ENCODE peak calls at places on chromosomes 3 and 15, in four cellular contexts. C is heart left ventricle, Z is foreskin fibroblast, U is suprapubic skin. G is an unnamed sample.

GRCh38 chr15:101435761-101436160 is 53.7 kb downstream of the PCSK6 start:
- DNase-seq in C (no peak), Z (no peak), U (no peak), G (no peak)

GRCh38 chr3:40324621-40325020 is 15.1 kb downstream of the EIF1B start:
- DNase-seq in C (no peak), Z (no peak), U (no peak), G (no peak)

GRCh38 chr3:187401861-187402260 is 33.7 kb downstream of the RTP4 start:
- DNase-seq in C (no peak), Z (peak; percentile 25), U (no peak), G (no peak)

GRCh38 chr15:100879461-100880138 is at the start of gene ALDH1A3:
- DNase-seq in C (peak; percentile 40), Z (peak; percentile 55), U (no peak), G (no peak)

GRCh38 chr3:123809597-123809996 is 74.5 kb downstream of the MYLK start:
- DNase-seq in C (no peak), Z (no peak), U (no peak), G (peak; percentile 45)

GRCh38 chr3:31543375-31543774 is 10.7 kb downstream of the STT3B start:
- DNase-seq in C (no peak), Z (peak; percentile 41), U (no peak), G (no peak)

GRCh38 chr15:51782357-51782896 is 31.0 kb downstream of the TMOD2 start:
- DNase-seq in C (no peak), Z (no peak), U (no peak), G (no peak)

GRCh38 chr3:191358929-191359328 is 28.6 kb upstream of the UTS2B start:
- DNase-seq in C (no peak), Z (no peak), U (no peak), G (no peak)

GRCh38 chr15:52760562-52760961 is 29.6 kb downstream of the ONECUT1 start:
- DNase-seq in C (no peak), Z (no peak), U (no peak), G (no peak)

GRCh38 chr3:114214542-114215341 is 22.6 kb downstream of the ZNF80 start:
- DNase-seq in C (no peak), Z (no peak), U (no peak), G (no peak)

GRCh38 chr3:99319450-99319849 is 318.9 kb upstream of the COL8A1 start:
- DNase-seq in C (no peak), Z (no peak), U (no peak), G (peak; percentile 13)

GRCh38 chr3:28860307-28860706 is 420.6 kb upstream of the RBMS3 start:
- DNase-seq in C (peak; percentile 22), Z (peak; percentile 65), U (no peak), G (no peak)

GRCh38 chr15:80127911-80128310 is 24.9 kb upstream of the FAH start:
- DNase-seq in C (no peak), Z (no peak), U (no peak), G (peak; percentile 1)

GRCh38 chr3:48576647-48577046 is 13.1 kb upstream of the UCN2 start:
- DNase-seq in C (no peak), Z (no peak), U (no peak), G (no peak)

GRCh38 chr15:51343466-51343865 is 2.0 kb downstream of the GLDN start:
- DNase-seq in C (no peak), Z (no peak), U (no peak), G (no peak)

GRCh38 chr15:91357011-91357410 is 257.0 kb downstream of the SV2B start:
- DNase-seq in C (no peak), Z (no peak), U (no peak), G (no peak)

GRCh38 chr3:157532529-157533297 is 29.5 kb upstream of the VEPH1 start:
- DNase-seq in C (no peak), Z (peak; percentile 93), U (no peak), G (peak; percentile 85)

GRCh38 chr3:55555866-55556621 is 68.9 kb upstream of the WNT5A start:
- DNase-seq in C (no peak), Z (no peak), U (no peak), G (no peak)

GRCh38 chr3:72345237-72345878 is 502.9 kb downstream of the SHQ1 start:
- DNase-seq in C (no peak), Z (no peak), U (peak; percentile 52), G (peak; percentile 72)

GRCh38 chr3:129399895-129400357 is 28.5 kb downstream of the EFCAB12 start:
- DNase-seq in C (no peak), Z (no peak), U (no peak), G (peak; percentile 26)

GRCh38 chr15:85112997-85113396 is 131.3 kb downstream of the PDE8A start:
- DNase-seq in C (no peak), Z (no peak), U (no peak), G (no peak)

GRCh38 chr3:173529062-173529711 is 131.6 kb downstream of the NLGN1 start:
- DNase-seq in C (no peak), Z (peak; percentile 6), U (no peak), G (no peak)

DNA sequence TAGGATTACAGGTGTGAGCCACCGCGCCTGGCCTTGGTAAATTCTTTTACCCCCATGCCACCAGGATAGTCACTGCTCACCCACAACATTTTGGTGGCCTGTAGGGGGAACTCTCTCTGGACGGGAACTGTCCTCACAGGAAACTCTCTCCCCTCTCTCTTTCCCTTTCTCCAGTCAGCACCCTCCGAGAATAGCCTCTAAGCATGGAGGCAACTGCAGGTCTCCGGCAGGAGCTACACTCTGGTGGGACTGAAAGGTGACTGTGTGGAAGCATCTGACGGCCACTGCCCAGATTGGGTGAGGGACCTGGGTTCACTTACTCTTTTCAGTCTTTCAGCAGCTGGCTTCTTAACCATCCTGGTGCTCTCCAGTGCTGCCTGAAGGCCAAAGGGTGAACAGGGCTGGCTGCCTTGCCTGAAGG is 21.3 kb downstream of the TRANK1 start:
- DNase-seq in C (no peak), Z (no peak), U (no peak), G (no peak)
- TF ChIP-seq CTCF in C (peak; percentile 21), Z (no peak), U (no peak), G (no peak)

GRCh38 chr3:25836579-25836978 is 46.7 kb downstream of the OXSM start:
- DNase-seq in C (no peak), Z (no peak), U (no peak), G (no peak)

GRCh38 chr3:25826510-25826909 is 36.6 kb downstream of the OXSM start:
- DNase-seq in C (no peak), Z (no peak), U (no peak), G (no peak)

GRCh38 chr3:25834346-25834745 is 44.5 kb downstream of the OXSM start:
- DNase-seq in C (no peak), Z (no peak), U (no peak), G (no peak)

GRCh38 chr3:25830373-25831305 is 40.7 kb downstream of the OXSM start:
- DNase-seq in C (no peak), Z (no peak), U (no peak), G (no peak)

GRCh38 chr3:25831578-25831977 is 41.7 kb downstream of the OXSM start:
- DNase-seq in C (no peak), Z (peak; percentile 68), U (no peak), G (peak; percentile 33)
- TF ChIP-seq CTCF in C (no peak), Z (peak; percentile 50), U (no peak), G (peak; percentile 54)

GRCh38 chr3:127700406-127700805 is 27.7 kb downstream of the ABTB1 start:
- DNase-seq in C (no peak), Z (no peak), U (no peak), G (no peak)
- TF ChIP-seq CTCF in C (no peak), Z (no peak), U (no peak), G (peak; percentile 40)

GRCh38 chr15:67072442-67072841 is 7.0 kb downstream of the SMAD3 start:
- DNase-seq in C (no peak), Z (no peak), U (no peak), G (no peak)

GRCh38 chr15:67070150-67070549 is 4.7 kb downstream of the SMAD3 start:
- DNase-seq in C (no peak), Z (no peak), U (no peak), G (no peak)

GRCh38 chr15:67068724-67069400 is 3.5 kb downstream of the SMAD3 start:
- DNase-seq in C (no peak), Z (no peak), U (no peak), G (no peak)

GRCh38 chr15:67072951-67073350 is 7.5 kb downstream of the SMAD3 start:
- DNase-seq in C (no peak), Z (no peak), U (no peak), G (no peak)

DNA sequence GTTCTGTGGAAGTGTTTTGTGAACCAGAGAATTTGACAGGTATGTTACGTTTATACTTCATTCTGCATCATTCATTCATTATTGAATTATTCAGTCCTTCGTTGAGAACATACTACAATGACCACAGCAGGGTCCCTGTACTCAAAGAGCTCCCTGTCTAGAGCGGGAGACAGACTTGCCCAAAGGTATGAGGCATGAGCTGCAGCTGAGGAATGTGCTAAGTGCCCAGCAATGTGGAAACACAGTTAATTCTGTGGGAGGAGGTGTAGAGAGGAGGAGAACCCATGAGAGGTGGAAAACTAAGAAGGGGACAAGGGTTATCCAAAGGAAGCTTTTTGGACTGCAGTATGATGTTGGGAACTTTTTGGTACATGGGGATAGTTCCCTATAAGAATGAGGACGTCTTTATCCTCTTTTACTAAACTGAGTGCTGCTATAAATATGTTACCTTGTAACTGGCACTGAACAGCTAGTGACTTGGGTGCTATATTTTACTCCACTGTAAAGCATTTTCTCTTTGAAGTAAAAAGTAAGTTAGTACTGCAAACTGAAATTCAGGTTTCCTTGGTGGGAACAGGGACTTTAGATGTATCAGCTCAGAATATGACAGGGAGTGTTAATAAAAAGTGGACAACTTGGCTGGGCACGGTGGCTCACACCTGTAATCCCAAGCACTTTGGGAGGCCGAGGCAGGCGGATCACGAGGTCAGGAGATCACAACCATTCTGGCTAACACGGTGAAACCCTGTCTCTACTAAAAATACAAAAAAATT is 5.7 kb downstream of the SMAD3 start:
- DNase-seq in C (no peak), Z (no peak), U (no peak), G (no peak)
- TF ChIP-seq CTCF in C (no peak), Z (no peak), U (no peak), G (no peak)

DNA sequence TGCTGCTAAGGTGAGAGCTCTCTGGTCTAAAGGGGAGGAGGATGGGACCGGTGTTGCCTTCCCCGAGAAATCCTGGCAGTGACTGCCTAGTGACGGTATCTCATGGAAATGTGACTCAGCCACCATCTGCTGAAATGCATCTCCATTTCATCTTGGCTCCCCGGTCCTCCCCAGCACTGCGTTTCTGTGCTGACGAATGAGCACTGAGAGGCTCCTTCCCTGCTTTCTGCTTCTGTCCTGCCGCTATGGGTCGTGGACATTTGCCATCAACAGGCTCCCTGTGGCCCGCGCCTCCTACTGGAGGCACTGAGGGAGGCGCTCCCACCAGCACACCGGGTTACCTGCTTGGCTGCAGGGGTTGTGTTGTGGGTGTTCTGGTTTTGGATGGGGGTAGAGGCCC is 13.5 kb upstream of the SEC13 start:
- DNase-seq in C (no peak), Z (peak; percentile 68), U (no peak), G (peak; percentile 67)
- TF ChIP-seq CTCF in C (no peak), Z (peak; percentile 34), U (no peak), G (peak; percentile 67)

DNA sequence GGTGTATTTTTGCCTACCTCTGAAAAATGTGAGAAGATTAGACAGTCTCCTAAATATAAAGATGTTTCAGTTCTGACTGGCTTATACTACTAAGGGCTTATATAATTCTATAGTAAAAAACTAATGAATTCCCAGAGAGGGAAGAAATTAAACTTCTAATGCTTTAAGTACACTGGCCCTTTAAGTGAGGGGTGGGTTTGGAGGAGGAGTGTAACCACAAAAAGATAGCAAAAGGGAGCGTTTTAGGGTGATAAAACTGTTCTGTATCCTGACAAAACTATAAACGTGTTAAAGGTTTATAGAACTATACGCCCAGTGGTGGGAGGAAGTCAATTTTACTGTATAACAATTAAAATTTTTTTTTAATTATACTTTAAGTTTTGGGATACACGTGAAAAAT is 45.9 kb downstream of the CEP152 start:
- DNase-seq in C (no peak), Z (no peak), U (no peak), G (no peak)
- TF ChIP-seq CTCF in C (no peak), Z (no peak), U (no peak), G (no peak)